ENCODE peak calls at places on chromosomes 1 and 21, in eight cellular contexts. One of them, this sample, is unnamed.

GRCh38 chr21:45698493-45698947 is 55.0 kb downstream of the PCBP3 start:
- DNase-seq in mesenchymal stem cell: peak; percentile 54
- DNase-seq in left ventricle myocardium inferior: peak; percentile 59
- DNase-seq in psoas muscle: no peak
- DNase-seq in DND-41: no peak
- DNase-seq in H7: no peak
- DNase-seq in Peyer's patch: peak; percentile 66
- DNase-seq in mucosa of descending colon: no peak
- DNase-seq in this sample: no peak

GRCh38 chr1:35470964-35471613 is 86.1 kb downstream of the KIAA0319L start:
- DNase-seq in mesenchymal stem cell: no peak
- DNase-seq in left ventricle myocardium inferior: no peak
- DNase-seq in psoas muscle: no peak
- DNase-seq in DND-41: no peak
- DNase-seq in H7: peak; percentile 19
- DNase-seq in Peyer's patch: no peak
- DNase-seq in mucosa of descending colon: no peak
- DNase-seq in this sample: no peak

GRCh38 chr1:219179293-219179692 is 5.6 kb downstream of the LYPLAL1 start:
- DNase-seq in mesenchymal stem cell: no peak
- DNase-seq in left ventricle myocardium inferior: no peak
- DNase-seq in psoas muscle: no peak
- DNase-seq in DND-41: no peak
- DNase-seq in H7: no peak
- DNase-seq in Peyer's patch: no peak
- DNase-seq in mucosa of descending colon: no peak
- DNase-seq in this sample: no peak

GRCh38 chr1:145782166-145783099 is 41.5 kb downstream of the RNF115 start:
- DNase-seq in mesenchymal stem cell: peak; percentile 71
- DNase-seq in left ventricle myocardium inferior: no peak
- DNase-seq in psoas muscle: no peak
- DNase-seq in DND-41: no peak
- DNase-seq in H7: no peak
- DNase-seq in Peyer's patch: no peak
- DNase-seq in mucosa of descending colon: no peak
- DNase-seq in this sample: no peak

GRCh38 chr21:44085491-44086321 is 21.5 kb upstream of the PWP2 start:
- DNase-seq in mesenchymal stem cell: no peak
- DNase-seq in left ventricle myocardium inferior: peak; percentile 36
- DNase-seq in psoas muscle: no peak
- DNase-seq in DND-41: no peak
- DNase-seq in H7: no peak
- DNase-seq in Peyer's patch: peak; percentile 34
- DNase-seq in mucosa of descending colon: no peak
- DNase-seq in this sample: peak; percentile 53

GRCh38 chr21:21624674-21625073 is 626.5 kb downstream of the NCAM2 start:
- DNase-seq in mesenchymal stem cell: peak; percentile 0
- DNase-seq in left ventricle myocardium inferior: no peak
- DNase-seq in psoas muscle: no peak
- DNase-seq in DND-41: no peak
- DNase-seq in H7: no peak
- DNase-seq in Peyer's patch: no peak
- DNase-seq in mucosa of descending colon: no peak
- DNase-seq in this sample: no peak

GRCh38 chr1:115829023-115829674 is 11.8 kb downstream of the NHLH2 start:
- DNase-seq in mesenchymal stem cell: peak; percentile 93
- DNase-seq in left ventricle myocardium inferior: no peak
- DNase-seq in psoas muscle: no peak
- DNase-seq in DND-41: no peak
- DNase-seq in H7: no peak
- DNase-seq in Peyer's patch: no peak
- DNase-seq in mucosa of descending colon: no peak
- DNase-seq in this sample: peak; percentile 67

GRCh38 chr1:44660176-44660575 is 14.1 kb downstream of the TMEM53 start:
- DNase-seq in mesenchymal stem cell: no peak
- DNase-seq in left ventricle myocardium inferior: peak; percentile 87
- DNase-seq in psoas muscle: peak; percentile 74
- DNase-seq in DND-41: no peak
- DNase-seq in H7: peak; percentile 36
- DNase-seq in Peyer's patch: no peak
- DNase-seq in mucosa of descending colon: peak; percentile 73
- DNase-seq in this sample: peak; percentile 80

GRCh38 chr1:179217943-179218507 is 11.5 kb downstream of the ABL2 start:
- DNase-seq in mesenchymal stem cell: peak; percentile 38
- DNase-seq in left ventricle myocardium inferior: no peak
- DNase-seq in psoas muscle: no peak
- DNase-seq in DND-41: no peak
- DNase-seq in H7: no peak
- DNase-seq in Peyer's patch: no peak
- DNase-seq in mucosa of descending colon: no peak
- DNase-seq in this sample: no peak

GRCh38 chr21:45471229-45472052 is 66.5 kb downstream of the COL18A1 start:
- DNase-seq in mesenchymal stem cell: peak; percentile 87
- DNase-seq in left ventricle myocardium inferior: peak; percentile 59
- DNase-seq in psoas muscle: peak; percentile 72
- DNase-seq in DND-41: no peak
- DNase-seq in H7: no peak
- DNase-seq in Peyer's patch: no peak
- DNase-seq in mucosa of descending colon: peak; percentile 54
- DNase-seq in this sample: no peak

GRCh38 chr1:58739851-58740466 is 40.1 kb upstream of the MYSM1 start:
- DNase-seq in mesenchymal stem cell: peak; percentile 62
- DNase-seq in left ventricle myocardium inferior: no peak
- DNase-seq in psoas muscle: no peak
- DNase-seq in DND-41: peak; percentile 27
- DNase-seq in H7: peak; percentile 62
- DNase-seq in Peyer's patch: no peak
- DNase-seq in mucosa of descending colon: no peak
- DNase-seq in this sample: no peak

GRCh38 chr1:43864111-43865045 is 69.2 kb upstream of the ARTN start:
- DNase-seq in mesenchymal stem cell: no peak
- DNase-seq in left ventricle myocardium inferior: no peak
- DNase-seq in psoas muscle: no peak
- DNase-seq in DND-41: no peak
- DNase-seq in H7: no peak
- DNase-seq in Peyer's patch: no peak
- DNase-seq in mucosa of descending colon: no peak
- DNase-seq in this sample: no peak

GRCh38 chr21:17848228-17848627 is 29.1 kb upstream of the C21orf91 start:
- DNase-seq in mesenchymal stem cell: peak; percentile 94
- DNase-seq in left ventricle myocardium inferior: peak; percentile 15
- DNase-seq in psoas muscle: no peak
- DNase-seq in DND-41: no peak
- DNase-seq in H7: no peak
- DNase-seq in Peyer's patch: peak; percentile 58
- DNase-seq in mucosa of descending colon: no peak
- DNase-seq in this sample: no peak

GRCh38 chr1:186214816-186215215 is 160.2 kb downstream of the TPR start:
- DNase-seq in mesenchymal stem cell: no peak
- DNase-seq in left ventricle myocardium inferior: no peak
- DNase-seq in psoas muscle: no peak
- DNase-seq in DND-41: no peak
- DNase-seq in H7: no peak
- DNase-seq in Peyer's patch: no peak
- DNase-seq in mucosa of descending colon: no peak
- DNase-seq in this sample: no peak

GRCh38 chr1:155168456-155169210 is 4.5 kb downstream of the KRTCAP2 start:
- DNase-seq in mesenchymal stem cell: no peak
- DNase-seq in left ventricle myocardium inferior: no peak
- DNase-seq in psoas muscle: no peak
- DNase-seq in DND-41: no peak
- DNase-seq in H7: peak; percentile 4
- DNase-seq in Peyer's patch: peak; percentile 36
- DNase-seq in mucosa of descending colon: no peak
- DNase-seq in this sample: no peak

GRCh38 chr1:247681288-247681897 is 1.9 kb upstream of the OR13G1 start:
- DNase-seq in mesenchymal stem cell: peak; percentile 23
- DNase-seq in left ventricle myocardium inferior: no peak
- DNase-seq in psoas muscle: no peak
- DNase-seq in DND-41: peak; percentile 53
- DNase-seq in H7: peak; percentile 51
- DNase-seq in Peyer's patch: peak; percentile 62
- DNase-seq in mucosa of descending colon: no peak
- DNase-seq in this sample: no peak

GRCh38 chr1:61083799-61084385 is 1.5 kb downstream of the NFIA start:
- DNase-seq in mesenchymal stem cell: peak; percentile 24
- DNase-seq in left ventricle myocardium inferior: no peak
- DNase-seq in psoas muscle: no peak
- DNase-seq in DND-41: no peak
- DNase-seq in H7: no peak
- DNase-seq in Peyer's patch: no peak
- DNase-seq in mucosa of descending colon: no peak
- DNase-seq in this sample: no peak

GRCh38 chr1:157370698-157371097 is 181.6 kb downstream of the FCRL5 start:
- DNase-seq in mesenchymal stem cell: no peak
- DNase-seq in left ventricle myocardium inferior: no peak
- DNase-seq in psoas muscle: no peak
- DNase-seq in DND-41: no peak
- DNase-seq in H7: no peak
- DNase-seq in Peyer's patch: no peak
- DNase-seq in mucosa of descending colon: no peak
- DNase-seq in this sample: no peak

GRCh38 chr1:26690576-26691031 is 5.2 kb upstream of the ARID1A start:
- DNase-seq in mesenchymal stem cell: no peak
- DNase-seq in left ventricle myocardium inferior: no peak
- DNase-seq in psoas muscle: no peak
- DNase-seq in DND-41: no peak
- DNase-seq in H7: no peak
- DNase-seq in Peyer's patch: no peak
- DNase-seq in mucosa of descending colon: no peak
- DNase-seq in this sample: no peak

GRCh38 chr1:159250817-159251216 is 46.1 kb downstream of the ACKR1 start:
- DNase-seq in mesenchymal stem cell: no peak
- DNase-seq in left ventricle myocardium inferior: no peak
- DNase-seq in psoas muscle: no peak
- DNase-seq in DND-41: no peak
- DNase-seq in H7: no peak
- DNase-seq in Peyer's patch: no peak
- DNase-seq in mucosa of descending colon: no peak
- DNase-seq in this sample: no peak

GRCh38 chr1:216238844-216239243 is 184.4 kb downstream of the USH2A start:
- DNase-seq in mesenchymal stem cell: no peak
- DNase-seq in left ventricle myocardium inferior: no peak
- DNase-seq in psoas muscle: no peak
- DNase-seq in DND-41: no peak
- DNase-seq in H7: no peak
- DNase-seq in Peyer's patch: no peak
- DNase-seq in mucosa of descending colon: no peak
- DNase-seq in this sample: no peak

GRCh38 chr1:39453603-39454002 is 37.8 kb upstream of the BMP8A start:
- DNase-seq in mesenchymal stem cell: peak; percentile 70
- DNase-seq in left ventricle myocardium inferior: peak; percentile 70
- DNase-seq in psoas muscle: peak; percentile 82
- DNase-seq in DND-41: no peak
- DNase-seq in H7: no peak
- DNase-seq in Peyer's patch: peak; percentile 62
- DNase-seq in mucosa of descending colon: no peak
- DNase-seq in this sample: peak; percentile 76

GRCh38 chr1:39462074-39462473 is 29.4 kb upstream of the BMP8A start:
- DNase-seq in mesenchymal stem cell: peak; percentile 71
- DNase-seq in left ventricle myocardium inferior: no peak
- DNase-seq in psoas muscle: no peak
- DNase-seq in DND-41: no peak
- DNase-seq in H7: no peak
- DNase-seq in Peyer's patch: no peak
- DNase-seq in mucosa of descending colon: no peak
- DNase-seq in this sample: no peak

GRCh38 chr1:39458991-39459390 is 32.4 kb upstream of the BMP8A start:
- DNase-seq in mesenchymal stem cell: no peak
- DNase-seq in left ventricle myocardium inferior: no peak
- DNase-seq in psoas muscle: no peak
- DNase-seq in DND-41: no peak
- DNase-seq in H7: no peak
- DNase-seq in Peyer's patch: no peak
- DNase-seq in mucosa of descending colon: no peak
- DNase-seq in this sample: no peak
- H3K36me3 ChIP-seq in mesenchymal stem cell: peaks cover 67% of the 10 kb centered on the region
- H3K36me3 ChIP-seq in left ventricle myocardium inferior: peaks cover 100% of the 10 kb centered on the region
- H3K36me3 ChIP-seq in psoas muscle: peaks cover 37% of the 10 kb centered on the region
- H3K36me3 ChIP-seq in DND-41: peaks cover 97% of the 10 kb centered on the region
- H3K36me3 ChIP-seq in H7: peaks cover 72% of the 10 kb centered on the region
- H3K36me3 ChIP-seq in Peyer's patch: peaks cover 99% of the 10 kb centered on the region
- H3K36me3 ChIP-seq in mucosa of descending colon: peaks cover 22% of the 10 kb centered on the region
- H3K36me3 ChIP-seq in this sample: peaks cover 100% of the 10 kb centered on the region

GRCh38 chr1:211287218-211287617 is 28.1 kb downstream of the RCOR3 start:
- DNase-seq in mesenchymal stem cell: no peak
- DNase-seq in left ventricle myocardium inferior: no peak
- DNase-seq in psoas muscle: no peak
- DNase-seq in DND-41: no peak
- DNase-seq in H7: peak; percentile 9
- DNase-seq in Peyer's patch: no peak
- DNase-seq in mucosa of descending colon: no peak
- DNase-seq in this sample: no peak
- H3K36me3 ChIP-seq in mesenchymal stem cell: peaks cover 6% of the 10 kb centered on the region
- H3K36me3 ChIP-seq in left ventricle myocardium inferior: peaks cover 90% of the 10 kb centered on the region
- H3K36me3 ChIP-seq in psoas muscle: peaks cover 2% of the 10 kb centered on the region
- H3K36me3 ChIP-seq in DND-41: peaks cover 71% of the 10 kb centered on the region
- H3K36me3 ChIP-seq in H7: peaks cover 12% of the 10 kb centered on the region
- H3K36me3 ChIP-seq in Peyer's patch: peaks cover 91% of the 10 kb centered on the region
- H3K36me3 ChIP-seq in mucosa of descending colon: no peaks in the 10 kb centered on the region
- H3K36me3 ChIP-seq in this sample: peaks cover 93% of the 10 kb centered on the region

GRCh38 chr1:15734296-15734695 is 1.8 kb upstream of the SLC25A34 start:
- DNase-seq in mesenchymal stem cell: no peak
- DNase-seq in left ventricle myocardium inferior: no peak
- DNase-seq in psoas muscle: no peak
- DNase-seq in DND-41: no peak
- DNase-seq in H7: peak; percentile 65
- DNase-seq in Peyer's patch: no peak
- DNase-seq in mucosa of descending colon: no peak
- DNase-seq in this sample: no peak
- H3K36me3 ChIP-seq in mesenchymal stem cell: peaks cover 76% of the 10 kb centered on the region
- H3K36me3 ChIP-seq in left ventricle myocardium inferior: peaks cover 57% of the 10 kb centered on the region
- H3K36me3 ChIP-seq in psoas muscle: no peaks in the 10 kb centered on the region
- H3K36me3 ChIP-seq in DND-41: peaks cover 54% of the 10 kb centered on the region
- H3K36me3 ChIP-seq in H7: peaks cover 5% of the 10 kb centered on the region
- H3K36me3 ChIP-seq in Peyer's patch: peaks cover 57% of the 10 kb centered on the region
- H3K36me3 ChIP-seq in mucosa of descending colon: no peaks in the 10 kb centered on the region
- H3K36me3 ChIP-seq in this sample: peaks cover 58% of the 10 kb centered on the region

GRCh38 chr1:119740261-119740660 is 28.4 kb downstream of the HMGCS2 start:
- DNase-seq in mesenchymal stem cell: no peak
- DNase-seq in left ventricle myocardium inferior: no peak
- DNase-seq in psoas muscle: no peak
- DNase-seq in DND-41: no peak
- DNase-seq in H7: no peak
- DNase-seq in Peyer's patch: no peak
- DNase-seq in mucosa of descending colon: no peak
- DNase-seq in this sample: no peak

GRCh38 chr1:119736649-119737039 is 24.9 kb downstream of the PHGDH start:
- DNase-seq in mesenchymal stem cell: no peak
- DNase-seq in left ventricle myocardium inferior: no peak
- DNase-seq in psoas muscle: no peak
- DNase-seq in DND-41: no peak
- DNase-seq in H7: no peak
- DNase-seq in Peyer's patch: no peak
- DNase-seq in mucosa of descending colon: no peak
- DNase-seq in this sample: no peak

GRCh38 chr1:119739150-119739549 is 27.4 kb downstream of the PHGDH start:
- DNase-seq in mesenchymal stem cell: no peak
- DNase-seq in left ventricle myocardium inferior: no peak
- DNase-seq in psoas muscle: no peak
- DNase-seq in DND-41: no peak
- DNase-seq in H7: no peak
- DNase-seq in Peyer's patch: no peak
- DNase-seq in mucosa of descending colon: no peak
- DNase-seq in this sample: no peak

GRCh38 chr1:119737040-119737682 is 25.4 kb downstream of the PHGDH start:
- DNase-seq in mesenchymal stem cell: no peak
- DNase-seq in left ventricle myocardium inferior: peak; percentile 50
- DNase-seq in psoas muscle: no peak
- DNase-seq in DND-41: no peak
- DNase-seq in H7: no peak
- DNase-seq in Peyer's patch: peak; percentile 50
- DNase-seq in mucosa of descending colon: peak; percentile 64
- DNase-seq in this sample: no peak

GRCh38 chr1:119738100-119738720 is 26.5 kb downstream of the PHGDH start:
- DNase-seq in mesenchymal stem cell: no peak
- DNase-seq in left ventricle myocardium inferior: no peak
- DNase-seq in psoas muscle: no peak
- DNase-seq in DND-41: no peak
- DNase-seq in H7: no peak
- DNase-seq in Peyer's patch: no peak
- DNase-seq in mucosa of descending colon: no peak
- DNase-seq in this sample: no peak
- H3K36me3 ChIP-seq in mesenchymal stem cell: peaks cover 58% of the 10 kb centered on the region
- H3K36me3 ChIP-seq in left ventricle myocardium inferior: no peaks in the 10 kb centered on the region
- H3K36me3 ChIP-seq in psoas muscle: no peaks in the 10 kb centered on the region
- H3K36me3 ChIP-seq in DND-41: peaks cover 99% of the 10 kb centered on the region
- H3K36me3 ChIP-seq in H7: peaks cover 84% of the 10 kb centered on the region
- H3K36me3 ChIP-seq in Peyer's patch: no peaks in the 10 kb centered on the region
- H3K36me3 ChIP-seq in mucosa of descending colon: no peaks in the 10 kb centered on the region
- H3K36me3 ChIP-seq in this sample: peaks cover 5% of the 10 kb centered on the region

This sample was measured in upper lobe of right lung.